ENCODE peak calls at places on chromosomes 4 and X, in eight cellular contexts. One of them, this sample, is unnamed.

GRCh38 chr4:137267024-137267423 is 265.3 kb downstream of the PCDH18 start:
- DNase-seq in HFF-Myc: no peak
- DNase-seq in M059J: peak
- DNase-seq in endothelial cell: no peak
- DNase-seq in AG20443: peak
- DNase-seq in Ammon's horn: no peak
- DNase-seq in H7: no peak
- DNase-seq in RPMI8226: no peak
- DNase-seq in this sample: no peak

GRCh38 chrX:46327229-46328081 is 217.8 kb downstream of the ZNF674 start:
- DNase-seq in HFF-Myc: no peak
- DNase-seq in M059J: peak
- DNase-seq in RPMI8226: no peak
- DNase-seq in H7: peak
- DNase-seq in Ammon's horn: no peak
- DNase-seq in endothelial cell: peak
- DNase-seq in AG20443: peak
- DNase-seq in this sample: peak

GRCh38 chr4:20273793-20274192 is 22.1 kb downstream of the SLIT2 start:
- DNase-seq in RPMI8226: no peak
- DNase-seq in M059J: peak
- DNase-seq in Ammon's horn: peak
- DNase-seq in AG20443: no peak
- DNase-seq in endothelial cell: no peak
- DNase-seq in H7: no peak
- DNase-seq in HFF-Myc: no peak
- DNase-seq in this sample: no peak

GRCh38 chr4:143616771-143617170 is 83.7 kb downstream of the FREM3 start:
- DNase-seq in AG20443: peak
- DNase-seq in H7: no peak
- DNase-seq in Ammon's horn: no peak
- DNase-seq in M059J: peak
- DNase-seq in HFF-Myc: peak
- DNase-seq in RPMI8226: no peak
- DNase-seq in endothelial cell: no peak
- DNase-seq in this sample: no peak

GRCh38 chr4:56646341-56646740 is 34.8 kb downstream of the HOPX start:
- DNase-seq in endothelial cell: no peak
- DNase-seq in HFF-Myc: no peak
- DNase-seq in AG20443: no peak
- DNase-seq in H7: no peak
- DNase-seq in Ammon's horn: no peak
- DNase-seq in RPMI8226: no peak
- DNase-seq in M059J: no peak
- DNase-seq in this sample: no peak

GRCh38 chr4:95093936-95094929 is 336.5 kb downstream of the BMPR1B start:
- DNase-seq in H7: no peak
- DNase-seq in endothelial cell: no peak
- DNase-seq in HFF-Myc: no peak
- DNase-seq in AG20443: no peak
- DNase-seq in Ammon's horn: no peak
- DNase-seq in M059J: no peak
- DNase-seq in RPMI8226: no peak
- DNase-seq in this sample: no peak

GRCh38 chr4:55124337-55125076 is 888 bp downstream of the KDR start:
- DNase-seq in AG20443: peak
- DNase-seq in H7: peak
- DNase-seq in RPMI8226: no peak
- DNase-seq in HFF-Myc: no peak
- DNase-seq in endothelial cell: no peak
- DNase-seq in Ammon's horn: no peak
- DNase-seq in M059J: no peak
- DNase-seq in this sample: peak

GRCh38 chr4:80221161-80221560 is 23.9 kb downstream of the PRDM8 start:
- DNase-seq in H7: no peak
- DNase-seq in HFF-Myc: no peak
- DNase-seq in endothelial cell: no peak
- DNase-seq in M059J: peak
- DNase-seq in RPMI8226: no peak
- DNase-seq in AG20443: peak
- DNase-seq in Ammon's horn: no peak
- DNase-seq in this sample: no peak

GRCh38 chr4:145626623-145626982 is 7.4 kb downstream of the MMAA start:
- DNase-seq in AG20443: no peak
- DNase-seq in RPMI8226: no peak
- DNase-seq in M059J: no peak
- DNase-seq in H7: no peak
- DNase-seq in HFF-Myc: no peak
- DNase-seq in Ammon's horn: no peak
- DNase-seq in endothelial cell: no peak
- DNase-seq in this sample: no peak

GRCh38 chrX:100648601-100649417 is 4.8 kb downstream of the SRPX2 start:
- DNase-seq in AG20443: peak
- DNase-seq in HFF-Myc: peak
- DNase-seq in endothelial cell: no peak
- DNase-seq in M059J: peak
- DNase-seq in H7: no peak
- DNase-seq in Ammon's horn: no peak
- DNase-seq in RPMI8226: no peak
- DNase-seq in this sample: peak

GRCh38 chr4:85370400-85371032 is 104.4 kb upstream of the ARHGAP24 start:
- DNase-seq in M059J: peak
- DNase-seq in HFF-Myc: peak
- DNase-seq in H7: no peak
- DNase-seq in AG20443: peak
- DNase-seq in RPMI8226: peak
- DNase-seq in Ammon's horn: peak
- DNase-seq in endothelial cell: peak
- DNase-seq in this sample: no peak

GRCh38 chr4:67542076-67542475 is 3.2 kb downstream of the CENPC start:
- DNase-seq in H7: no peak
- DNase-seq in Ammon's horn: no peak
- DNase-seq in RPMI8226: no peak
- DNase-seq in endothelial cell: no peak
- DNase-seq in HFF-Myc: no peak
- DNase-seq in M059J: peak
- DNase-seq in AG20443: no peak
- DNase-seq in this sample: no peak

GRCh38 chr4:64713256-64713840 is 304.1 kb upstream of the TECRL start:
- DNase-seq in RPMI8226: peak
- DNase-seq in M059J: peak
- DNase-seq in endothelial cell: no peak
- DNase-seq in Ammon's horn: no peak
- DNase-seq in HFF-Myc: no peak
- DNase-seq in H7: no peak
- DNase-seq in AG20443: peak
- DNase-seq in this sample: no peak

GRCh38 chr4:78551420-78552351 is at the start of gene ANXA3:
- DNase-seq in Ammon's horn: no peak
- DNase-seq in RPMI8226: peak
- DNase-seq in AG20443: peak
- DNase-seq in H7: peak
- DNase-seq in M059J: no peak
- DNase-seq in endothelial cell: peak
- DNase-seq in HFF-Myc: no peak
- DNase-seq in this sample: peak

GRCh38 chr4:91758487-91758886 is 545.3 kb upstream of the GRID2 start:
- DNase-seq in HFF-Myc: no peak
- DNase-seq in AG20443: no peak
- DNase-seq in Ammon's horn: no peak
- DNase-seq in H7: no peak
- DNase-seq in endothelial cell: no peak
- DNase-seq in RPMI8226: no peak
- DNase-seq in M059J: peak
- DNase-seq in this sample: no peak

GRCh38 chrX:8907678-8908077 is 106.5 kb upstream of the FAM9A start:
- DNase-seq in H7: peak
- DNase-seq in endothelial cell: no peak
- DNase-seq in M059J: no peak
- DNase-seq in RPMI8226: no peak
- DNase-seq in AG20443: no peak
- DNase-seq in HFF-Myc: no peak
- DNase-seq in Ammon's horn: no peak
- DNase-seq in this sample: no peak

GRCh38 chrX:115018944-115019343 is 1.5 kb upstream of the IL13RA2 start:
- DNase-seq in endothelial cell: no peak
- DNase-seq in Ammon's horn: no peak
- DNase-seq in RPMI8226: no peak
- DNase-seq in AG20443: peak
- DNase-seq in H7: no peak
- DNase-seq in HFF-Myc: no peak
- DNase-seq in M059J: peak
- DNase-seq in this sample: no peak

GRCh38 chr4:187294861-187295260 is 571.2 kb upstream of the FAT1 start:
- DNase-seq in H7: no peak
- DNase-seq in HFF-Myc: peak
- DNase-seq in endothelial cell: no peak
- DNase-seq in Ammon's horn: no peak
- DNase-seq in M059J: no peak
- DNase-seq in AG20443: no peak
- DNase-seq in RPMI8226: no peak
- DNase-seq in this sample: no peak

GRCh38 chrX:9293051-9293496 is 171.8 kb upstream of the TBL1X start:
- DNase-seq in RPMI8226: no peak
- DNase-seq in Ammon's horn: no peak
- DNase-seq in AG20443: no peak
- DNase-seq in HFF-Myc: no peak
- DNase-seq in endothelial cell: no peak
- DNase-seq in H7: peak
- DNase-seq in M059J: no peak
- DNase-seq in this sample: no peak

GRCh38 chr4:86657382-86657781 is 63.3 kb downstream of the PTPN13 start:
- DNase-seq in Ammon's horn: no peak
- DNase-seq in H7: no peak
- DNase-seq in endothelial cell: no peak
- DNase-seq in AG20443: no peak
- DNase-seq in RPMI8226: no peak
- DNase-seq in M059J: no peak
- DNase-seq in HFF-Myc: no peak
- DNase-seq in this sample: no peak

GRCh38 chr4:19051751-19052296 is 1030.3 kb upstream of the LCORL start:
- DNase-seq in Ammon's horn: no peak
- DNase-seq in AG20443: no peak
- DNase-seq in H7: peak
- DNase-seq in endothelial cell: no peak
- DNase-seq in HFF-Myc: no peak
- DNase-seq in M059J: peak
- DNase-seq in RPMI8226: no peak
- DNase-seq in this sample: no peak

GRCh38 chr4:5788144-5788543 is 77.1 kb downstream of the EVC start:
- DNase-seq in RPMI8226: peak
- DNase-seq in Ammon's horn: no peak
- DNase-seq in AG20443: no peak
- DNase-seq in endothelial cell: no peak
- DNase-seq in H7: no peak
- DNase-seq in HFF-Myc: no peak
- DNase-seq in M059J: no peak
- DNase-seq in this sample: no peak

GRCh38 chrX:150361777-150362351 is 1.3 kb upstream of the MAMLD1 start:
- DNase-seq in RPMI8226: no peak
- DNase-seq in endothelial cell: peak
- DNase-seq in AG20443: peak
- DNase-seq in Ammon's horn: no peak
- DNase-seq in M059J: peak
- DNase-seq in H7: peak
- DNase-seq in HFF-Myc: no peak
- DNase-seq in this sample: no peak

This sample was measured in left ventricle myocardium inferior.